ENCODE peak calls at places on chromosomes 4 and X, in four cellular contexts. X is sigmoid colon, T is HCT116, Z is HL-60. E is an unnamed sample.

GRCh38 chrX:74636749-74637314 is 22.4 kb upstream of the RLIM start:
- DNase-seq in Z (no peak), T (no peak), X (no peak), E (no peak)

GRCh38 chr4:52665592-52665991 is 6.5 kb upstream of the USP46 start:
- DNase-seq in X (no peak), Z (no peak), T (peak; percentile 44), E (no peak)

GRCh38 chrX:105635794-105636193 is 186.5 kb upstream of the NRK start:
- DNase-seq in T (no peak), X (no peak), Z (no peak), E (no peak)

GRCh38 chr4:59314637-59315036 is 1885.5 kb upstream of the ADGRL3 start:
- DNase-seq in Z (no peak), T (no peak), X (no peak), E (no peak)

GRCh38 chrX:31459361-31459760 is 387.5 kb upstream of the FTHL17 start:
- DNase-seq in T (no peak), X (no peak), Z (no peak), E (no peak)

GRCh38 chrX:108415146-108415545 is 23.1 kb downstream of the COL4A6 start:
- DNase-seq in T (no peak), X (no peak), Z (no peak), E (no peak)

GRCh38 chrX:23737413-23737812 is 5.7 kb downstream of the ACOT9 start:
- DNase-seq in Z (no peak), X (no peak), T (no peak), E (no peak)

GRCh38 chr4:26884486-26884988 is 23.9 kb downstream of the STIM2 start:
- DNase-seq in T (no peak), X (no peak), Z (no peak), E (no peak)

GRCh38 chr4:56311299-56311975 is 75.9 kb downstream of the AASDH start:
- DNase-seq in Z (no peak), T (no peak), X (no peak), E (no peak)

GRCh38 chr4:1644906-1645657 is 39.0 kb downstream of the FAM53A start:
- DNase-seq in T (no peak), Z (no peak), X (peak; percentile 95), E (no peak)

GRCh38 chrX:39337461-39337860 is 536.2 kb downstream of the MID1IP1 start:
- DNase-seq in Z (no peak), T (no peak), X (no peak), E (no peak)

GRCh38 chr4:72604324-72604723 is 35.3 kb upstream of the ADAMTS3 start:
- DNase-seq in X (no peak), T (no peak), Z (no peak), E (no peak)

GRCh38 chr4:55553442-55553841 is 6.7 kb upstream of the CLOCK start:
- DNase-seq in T (no peak), X (peak; percentile 81), Z (no peak), E (no peak)

GRCh38 chrX:110440016-110440805 is 81.6 kb downstream of the RTL9 start:
- DNase-seq in X (no peak), Z (no peak), T (no peak), E (no peak)

GRCh38 chr4:15719506-15719905 is 16.6 kb downstream of the BST1 start:
- DNase-seq in T (no peak), Z (no peak), X (no peak), E (no peak)

GRCh38 chr4:181030961-181031360 is 1212.2 kb upstream of the TENM3 start:
- DNase-seq in T (no peak), X (no peak), Z (no peak), E (no peak)

GRCh38 chr4:187491959-187492358 is 503.6 kb upstream of the ZFP42 start:
- DNase-seq in X (no peak), T (no peak), Z (no peak), E (peak; percentile 61)

GRCh38 chrX:69287025-69287540 is 121.8 kb upstream of the PJA1 start:
- DNase-seq in X (no peak), T (no peak), Z (no peak), E (no peak)

GRCh38 chrX:150683536-150684146 is 9.6 kb upstream of the MTMR1 start:
- DNase-seq in T (peak; percentile 12), Z (no peak), X (no peak), E (peak; percentile 3)

GRCh38 chr4:189228726-189229125 is 711.9 kb upstream of the FRG1 start:
- DNase-seq in Z (no peak), T (no peak), X (no peak), E (no peak)

GRCh38 chrX:30935985-30936384 is 46.9 kb upstream of the TAB3 start:
- DNase-seq in X (no peak), T (peak; percentile 10), Z (no peak), E (no peak)

GRCh38 chr4:26181616-26182015 is 139.2 kb upstream of the RBPJ start:
- DNase-seq in X (no peak), Z (no peak), T (no peak), E (no peak)

GRCh38 chr4:138953962-138954371 is 61.6 kb upstream of the NOCT start:
- DNase-seq in X (no peak), Z (peak; percentile 43), T (no peak), E (no peak)

GRCh38 chr4:110503588-110504435 is 27.9 kb downstream of the ENPEP start:
- DNase-seq in X (no peak), Z (no peak), T (no peak), E (no peak)

GRCh38 chrX:7083468-7084396 is 63.8 kb upstream of the STS start:
- DNase-seq in T (peak; percentile 23), X (no peak), Z (peak; percentile 74), E (peak; percentile 24)

GRCh38 chrX:134794692-134795091 is 136.4 kb upstream of the PLAC1 start:
- DNase-seq in Z (no peak), T (no peak), X (no peak), E (no peak)

GRCh38 chr4:111693754-111694153 is 451.5 kb upstream of the FAM241A start:
- DNase-seq in Z (no peak), T (no peak), X (no peak), E (no peak)

GRCh38 chrX:141673946-141674345 is 24.6 kb downstream of the SPANXD start:
- DNase-seq in T (no peak), X (no peak), Z (no peak), E (no peak)

GRCh38 chrX:57951666-57952319 is 41.5 kb upstream of the ZXDA start:
- DNase-seq in Z (no peak), X (peak; percentile 65), T (no peak), E (no peak)

GRCh38 chr4:85697864-85698263 is 222.9 kb downstream of the ARHGAP24 start:
- DNase-seq in Z (peak; percentile 39), X (no peak), T (no peak), E (no peak)

GRCh38 chr4:146577111-146577510 is 55.4 kb upstream of the SLC10A7 start:
- DNase-seq in X (no peak), T (no peak), Z (no peak), E (no peak)

GRCh38 chrX:12970691-12971202 is 4.2 kb upstream of the TMSB4X start:
- DNase-seq in T (no peak), Z (no peak), X (no peak), E (no peak)

GRCh38 chrX:12972867-12973560 is 1.9 kb upstream of the TMSB4X start:
- DNase-seq in Z (no peak), X (no peak), T (no peak), E (no peak)

GRCh38 chrX:12973561-12974216 is 1.2 kb upstream of the TMSB4X start:
- DNase-seq in T (no peak), X (no peak), Z (no peak), E (no peak)

GRCh38 chrX:12972239-12972638 is 2.7 kb upstream of the TMSB4X start:
- DNase-seq in Z (no peak), X (no peak), T (no peak), E (no peak)

GRCh38 chrX:12971282-12972003 is 3.5 kb upstream of the TMSB4X start:
- DNase-seq in T (no peak), Z (no peak), X (no peak), E (no peak)
- TF ChIP-seq POLR2AphosphoS5 in T (no peak), Z (no peak), X (no peak), E (no peak)

GRCh38 chr4:7514281-7514680 is 79.6 kb upstream of the PSAPL1 start:
- DNase-seq in X (no peak), T (no peak), Z (no peak), E (no peak)
- TF ChIP-seq POLR2AphosphoS5 in X (no peak), T (no peak), Z (no peak), E (no peak)

GRCh38 chr4:168835880-168836454 is 174.1 kb downstream of the CBR4 start:
- DNase-seq in X (no peak), T (no peak), Z (no peak), E (no peak)
- TF ChIP-seq POLR2AphosphoS5 in X (peak; percentile 52), T (no peak), Z (no peak), E (no peak)

DNA sequence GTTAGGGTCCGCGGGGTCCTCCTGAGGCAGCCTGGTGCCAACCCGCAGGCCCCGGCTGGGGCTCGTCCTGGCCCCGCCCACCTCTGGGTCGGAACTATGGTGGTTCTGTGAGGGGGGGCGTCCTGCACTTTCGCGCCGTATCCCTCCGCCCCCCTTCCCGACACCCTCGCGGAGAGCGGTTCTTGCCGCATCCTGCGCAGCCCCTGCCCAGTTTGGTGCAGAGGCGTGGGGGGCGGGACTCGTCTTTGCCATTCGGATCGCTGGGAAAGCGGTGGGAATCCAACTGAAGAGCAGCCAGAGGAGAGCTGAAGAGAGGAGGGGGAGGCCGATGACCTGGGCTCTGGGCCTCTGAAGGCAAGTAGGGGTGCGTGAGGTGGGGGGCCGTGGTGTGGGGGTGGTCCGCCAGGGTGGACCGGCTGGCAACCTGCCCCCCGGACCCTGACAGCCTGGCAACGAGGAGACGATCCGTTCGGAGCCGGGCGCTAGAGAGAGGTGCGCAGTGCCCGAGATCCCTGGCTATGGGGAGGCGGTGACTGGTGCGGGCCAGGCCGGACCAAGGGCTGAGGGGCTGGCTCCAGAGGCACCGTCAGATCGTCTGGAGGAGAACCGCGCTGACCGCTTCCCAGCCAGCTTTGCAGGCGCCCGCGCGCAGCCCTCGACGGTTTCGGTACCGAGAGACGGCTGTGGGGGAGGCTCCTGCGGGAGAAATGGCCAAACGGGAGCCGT is at the start of gene GPRASP1:
- DNase-seq in T (no peak), Z (no peak), X (peak; percentile 91), E (no peak)
- TF ChIP-seq POLR2AphosphoS5 in T (no peak), Z (no peak), X (peak; percentile 73), E (no peak)

GRCh38 chr4:113738251-113738650 is 23.3 kb downstream of the CAMK2D start:
- DNase-seq in T (no peak), X (no peak), Z (no peak), E (no peak)
- TF ChIP-seq POLR2AphosphoS5 in T (no peak), X (no peak), Z (no peak), E (no peak)

DNA sequence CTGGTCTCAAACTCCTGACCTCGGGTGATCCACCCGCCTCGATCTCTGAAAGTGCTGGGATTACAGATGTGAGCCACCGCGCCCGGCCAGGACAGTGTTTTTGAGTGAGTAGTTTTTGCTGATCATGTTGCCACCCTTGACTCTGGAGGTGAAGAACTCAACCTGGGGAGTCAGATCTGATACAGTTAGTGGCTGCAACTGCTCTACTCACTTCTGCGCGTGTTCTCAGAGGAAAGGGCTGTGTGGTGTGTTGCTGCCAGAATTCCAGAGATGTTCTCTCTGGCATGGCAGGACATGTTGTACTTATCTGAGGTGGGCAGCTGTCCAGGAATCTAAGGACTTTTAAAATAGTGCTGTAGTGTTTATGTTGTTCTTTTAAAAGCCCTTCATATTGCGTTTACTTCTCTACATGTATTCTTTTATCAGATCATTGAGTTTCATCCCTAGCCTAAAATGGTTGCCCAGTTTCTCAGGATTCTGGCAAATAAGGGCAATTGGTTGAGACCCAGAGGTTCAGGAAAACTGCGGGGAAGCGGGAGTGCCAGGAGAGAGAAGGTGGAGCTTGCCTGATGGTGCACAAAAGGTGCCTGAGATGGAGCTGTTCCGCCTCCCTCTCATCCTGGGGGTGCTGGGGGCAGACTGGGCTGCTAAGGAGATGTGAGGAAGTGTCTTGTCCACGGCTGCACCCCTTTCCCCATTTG is 97.7 kb downstream of the ARHGAP10 start:
- DNase-seq in X (peak; percentile 94), Z (no peak), T (no peak), E (no peak)
- TF ChIP-seq POLR2AphosphoS5 in X (peak; percentile 89), Z (no peak), T (no peak), E (no peak)

GRCh38 chr4:41132055-41132683 is 82.2 kb downstream of the APBB2 start:
- DNase-seq in X (no peak), T (no peak), Z (no peak), E (no peak)
- TF ChIP-seq POLR2AphosphoS5 in X (no peak), T (no peak), Z (no peak), E (no peak)